ENCODE peak calls at places on chromosomes 16 and 17, in eight cellular contexts. Z is left ventricle myocardium inferior; R is IMR-90; Y is CD8-positive, alpha-beta T cell; U is cardiac muscle cell; E is ovary; O is mammary epithelial cell; A is ascending aorta. S is an unnamed sample.

GRCh38 chr16:997440-998051 is 16.0 kb downstream of the SOX8 start:
- DNase-seq in Z (peak; percentile 48), R (peak; percentile 41), Y (peak; percentile 79), U (peak; percentile 12), E (no peak), O (peak; percentile 60), A (no peak), S (peak; percentile 80)

GRCh38 chr17:19867094-19867653 is 562 bp downstream of the ULK2 start:
- DNase-seq in Z (peak; percentile 76), R (peak; percentile 54), Y (peak; percentile 77), U (peak; percentile 71), E (peak; percentile 77), O (peak; percentile 50), A (peak; percentile 71), S (peak; percentile 55)

GRCh38 chr17:42266918-42267766 is 9.0 kb downstream of the STAT5B start:
- DNase-seq in Z (no peak), R (peak; percentile 99), Y (no peak), U (peak; percentile 95), E (no peak), O (peak; percentile 35), A (no peak), S (no peak)

GRCh38 chr16:3131755-3132377 is 3.0 kb upstream of the ZNF213 start:
- DNase-seq in Z (no peak), R (peak; percentile 35), Y (peak; percentile 59), U (peak; percentile 46), E (peak; percentile 36), O (no peak), A (no peak), S (peak; percentile 23)

GRCh38 chr16:24198807-24199533 is 57.2 kb upstream of the CACNG3 start:
- DNase-seq in Z (no peak), R (no peak), Y (no peak), U (no peak), E (no peak), O (no peak), A (no peak), S (no peak)

GRCh38 chr16:58034128-58034685 is 8.7 kb downstream of the MMP15 start:
- DNase-seq in Z (no peak), R (no peak), Y (no peak), U (no peak), E (no peak), O (no peak), A (no peak), S (no peak)

GRCh38 chr17:48804936-48805411 is 12.1 kb downstream of the TTLL6 start:
- DNase-seq in Z (peak; percentile 38), R (peak; percentile 37), Y (peak; percentile 80), U (peak; percentile 65), E (peak; percentile 66), O (peak; percentile 21), A (peak; percentile 70), S (peak; percentile 81)

GRCh38 chr17:28057731-28058246 is 15.3 kb downstream of the NLK start:
- DNase-seq in Z (no peak), R (peak; percentile 83), Y (no peak), U (no peak), E (no peak), O (peak; percentile 64), A (no peak), S (peak; percentile 26)

GRCh38 chr16:81797443-81797842 is 18.4 kb downstream of the PLCG2 start:
- DNase-seq in Z (no peak), R (no peak), Y (no peak), U (no peak), E (no peak), O (peak; percentile 5), A (no peak), S (no peak)

GRCh38 chr17:62724398-62725146 is 83.5 kb downstream of the MARCHF10 start:
- DNase-seq in Z (no peak), R (peak; percentile 44), Y (peak; percentile 82), U (no peak), E (no peak), O (peak; percentile 90), A (no peak), S (peak; percentile 81)

GRCh38 chr17:9021158-9021984 is at the start of gene NTN1:
- DNase-seq in Z (peak; percentile 59), R (peak; percentile 13), Y (peak; percentile 54), U (peak; percentile 50), E (peak; percentile 61), O (peak; percentile 61), A (peak; percentile 77), S (peak; percentile 54)

GRCh38 chr17:44363613-44364159 is at the start of gene FAM171A2:
- DNase-seq in Z (peak; percentile 60), R (peak; percentile 41), Y (peak; percentile 78), U (peak; percentile 67), E (peak; percentile 80), O (peak; percentile 23), A (no peak), S (peak; percentile 56)

GRCh38 chr17:6456321-6456720 is 12.1 kb downstream of the PIMREG start:
- DNase-seq in Z (no peak), R (no peak), Y (no peak), U (no peak), E (peak; percentile 24), O (no peak), A (no peak), S (no peak)

DNA sequence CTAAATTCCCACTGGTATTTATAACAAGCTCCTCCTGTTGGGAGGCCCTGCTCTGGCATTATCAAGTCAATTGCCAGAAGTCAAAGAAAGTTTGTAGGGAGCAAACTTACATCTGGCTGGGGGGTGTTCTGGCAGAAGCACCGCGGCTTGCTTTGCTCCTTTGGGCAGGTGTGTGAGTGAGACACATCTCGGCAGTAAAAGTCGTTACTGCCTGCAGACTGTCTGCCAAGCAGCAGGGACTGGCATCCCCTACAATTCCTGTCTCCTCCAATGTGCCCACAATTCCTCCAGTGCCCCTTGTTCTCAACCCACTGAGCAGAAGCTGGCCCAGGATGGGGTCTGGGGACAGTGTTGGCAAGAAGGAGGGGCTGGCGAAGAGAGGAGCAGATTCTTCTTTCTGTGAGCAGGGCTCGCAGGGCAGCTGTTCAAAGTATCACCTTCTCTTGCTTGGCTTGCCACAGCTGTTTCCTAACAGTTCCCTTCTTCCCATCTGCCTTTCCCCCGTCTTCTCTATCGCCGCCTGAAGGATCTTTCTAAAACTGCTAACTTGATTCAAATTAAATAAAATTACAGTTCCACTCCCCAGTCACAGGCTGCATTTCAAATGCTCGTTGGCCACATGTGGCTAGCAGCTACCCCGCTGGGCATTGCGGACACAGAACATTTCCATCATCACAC is 30.2 kb downstream of the SPACA3 start:
- DNase-seq in Z (no peak), R (peak; percentile 11), Y (no peak), U (peak; percentile 21), E (no peak), O (no peak), A (no peak), S (no peak)
- TF ChIP-seq CTCF in Z (no peak), R (peak; percentile 14), Y (no peak), U (peak; percentile 32), E (no peak), O (no peak), A (no peak), S (no peak)

GRCh38 chr17:82297280-82297803 is 20.1 kb downstream of the CD7 start:
- DNase-seq in Z (peak; percentile 72), R (no peak), Y (peak; percentile 72), U (peak; percentile 91), E (peak; percentile 76), O (peak; percentile 94), A (peak; percentile 94), S (peak; percentile 79)
- H3K27ac ChIP-seq in Z (peak overlapping the region; percentile 90), R (peak overlapping the region; percentile 98), Y (peak overlapping the region; percentile 90), U (no peak overlapping the region), E (no peak overlapping the region), O (peak overlapping the region; percentile 97), A (peak overlapping the region; percentile 83), S (peak overlapping the region; percentile 100)

GRCh38 chr17:72600934-72601333 is 480.1 kb downstream of the SOX9 start:
- DNase-seq in Z (no peak), R (peak; percentile 80), Y (no peak), U (peak; percentile 39), E (no peak), O (no peak), A (no peak), S (no peak)

GRCh38 chr17:72604518-72604917 is 483.7 kb downstream of the SOX9 start:
- DNase-seq in Z (no peak), R (no peak), Y (no peak), U (no peak), E (no peak), O (no peak), A (no peak), S (no peak)

GRCh38 chr17:72605543-72605942 is 484.7 kb downstream of the SOX9 start:
- DNase-seq in Z (no peak), R (no peak), Y (no peak), U (no peak), E (no peak), O (no peak), A (no peak), S (no peak)

GRCh38 chr17:72603346-72604242 is 482.8 kb downstream of the SOX9 start:
- DNase-seq in Z (no peak), R (peak; percentile 87), Y (no peak), U (peak; percentile 25), E (no peak), O (peak; percentile 87), A (no peak), S (no peak)

DNA sequence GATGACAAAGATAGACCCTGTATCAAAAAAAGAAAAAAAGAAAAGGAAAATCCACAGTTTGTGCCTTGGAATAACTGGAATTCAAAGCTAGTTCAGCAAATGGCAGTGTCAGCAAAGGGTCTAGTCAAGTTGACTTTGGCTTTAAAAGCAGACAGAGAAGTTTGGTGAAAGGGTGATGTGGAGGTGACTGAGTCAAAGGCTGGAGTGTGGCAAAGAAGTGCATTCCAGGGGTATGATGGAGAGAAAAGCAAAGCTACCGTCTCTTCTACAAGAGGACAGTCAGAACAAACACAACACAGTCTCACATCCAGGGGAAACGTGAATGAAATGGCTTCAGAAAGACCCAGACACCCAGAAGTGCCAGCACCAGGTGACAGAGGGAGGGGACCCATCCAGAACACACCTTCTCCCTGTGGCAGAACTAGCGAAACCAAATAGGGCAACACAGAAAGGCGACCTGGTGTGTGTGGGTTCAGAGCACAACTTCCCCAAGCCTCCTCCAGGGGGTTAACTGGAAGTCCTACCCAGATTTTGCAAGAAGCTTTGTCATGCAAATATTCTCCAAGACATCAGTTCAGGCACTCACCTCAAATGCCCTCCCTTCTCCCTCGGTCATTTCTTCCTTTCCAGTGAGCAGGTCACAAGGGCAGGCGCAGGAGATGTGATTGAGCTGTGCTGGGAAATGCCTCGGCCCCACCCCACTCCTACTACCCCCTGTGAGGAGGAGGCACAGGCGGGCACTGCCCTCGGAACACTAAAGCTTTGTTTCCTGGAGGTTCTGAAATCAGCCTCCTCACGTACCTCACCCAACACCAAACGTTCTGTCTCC is 481.9 kb downstream of the SOX9 start:
- DNase-seq in Z (no peak), R (peak; percentile 73), Y (no peak), U (peak; percentile 58), E (no peak), O (peak; percentile 87), A (no peak), S (no peak)
- TF ChIP-seq CTCF in Z (no peak), R (peak; percentile 24), Y (no peak), U (peak; percentile 41), E (no peak), O (peak; percentile 43), A (no peak), S (no peak)

DNA sequence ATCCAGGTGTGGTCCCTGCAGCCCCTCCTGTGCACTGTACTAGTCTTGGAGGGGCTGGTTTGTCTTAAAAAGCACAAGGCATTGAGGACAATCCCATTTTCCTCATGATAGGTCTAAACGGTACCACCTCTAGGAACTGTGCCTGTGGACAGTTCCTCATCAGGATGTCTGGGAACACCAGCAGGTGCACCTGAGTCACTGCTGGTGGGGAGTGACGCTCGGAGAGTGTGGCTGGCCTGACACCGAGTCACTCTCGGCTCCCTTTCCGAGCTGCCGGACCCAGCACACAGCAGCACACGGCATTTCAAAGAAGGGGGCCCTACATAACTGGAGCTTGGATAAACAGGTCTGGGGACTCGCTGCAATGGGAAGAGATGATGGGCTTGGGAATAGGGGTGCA is 25.6 kb downstream of the LRRC75A start:
- DNase-seq in Z (no peak), R (no peak), Y (no peak), U (no peak), E (no peak), O (no peak), A (no peak), S (no peak)
- H3K27ac ChIP-seq in Z (peak overlapping the region; percentile 55), R (no peak overlapping the region), Y (no peak overlapping the region), U (no peak overlapping the region), E (no peak overlapping the region), O (no peak overlapping the region), A (no peak overlapping the region), S (peak overlapping the region; percentile 62)

S was measured in RWPE1.